ENCODE peak calls at places on chromosomes 7 and 10, in seven cellular contexts. One of them, this sample, is unnamed. For H3K27me3, the result is how much of the 10 kb centered on the place peaks cover.

GRCh38 chr10:95273393-95274312 is 17.1 kb downstream of the PDLIM1 start:
- DNase-seq in esophagus muscularis mucosa: peak
- DNase-seq in transverse colon: peak
- DNase-seq in K562: no peak
- DNase-seq in H1: peak
- DNase-seq in tibial nerve: no peak
- DNase-seq in HepG2: peak
- DNase-seq in this sample: peak

GRCh38 chr7:84484502-84485079 is 290.0 kb upstream of the SEMA3A start:
- DNase-seq in esophagus muscularis mucosa: no peak
- DNase-seq in transverse colon: no peak
- DNase-seq in K562: no peak
- DNase-seq in H1: no peak
- DNase-seq in tibial nerve: no peak
- DNase-seq in HepG2: no peak
- DNase-seq in this sample: no peak

GRCh38 chr7:27670676-27671075 is 8.0 kb upstream of the HIBADH start:
- DNase-seq in esophagus muscularis mucosa: no peak
- DNase-seq in transverse colon: no peak
- DNase-seq in K562: no peak
- DNase-seq in H1: no peak
- DNase-seq in tibial nerve: no peak
- DNase-seq in HepG2: no peak
- DNase-seq in this sample: no peak

GRCh38 chr7:52961084-52961483 is 74.3 kb upstream of the POM121L12 start:
- DNase-seq in esophagus muscularis mucosa: no peak
- DNase-seq in transverse colon: no peak
- DNase-seq in K562: no peak
- DNase-seq in H1: no peak
- DNase-seq in tibial nerve: no peak
- DNase-seq in HepG2: no peak
- DNase-seq in this sample: no peak

GRCh38 chr7:11985971-11986370 is 154.0 kb upstream of the THSD7A start:
- DNase-seq in esophagus muscularis mucosa: no peak
- DNase-seq in transverse colon: no peak
- DNase-seq in K562: no peak
- DNase-seq in H1: no peak
- DNase-seq in tibial nerve: no peak
- DNase-seq in HepG2: no peak
- DNase-seq in this sample: no peak

GRCh38 chr10:128626397-128627060 is 500.3 kb upstream of the MKI67 start:
- DNase-seq in esophagus muscularis mucosa: peak
- DNase-seq in transverse colon: no peak
- DNase-seq in K562: no peak
- DNase-seq in H1: no peak
- DNase-seq in tibial nerve: no peak
- DNase-seq in HepG2: no peak
- DNase-seq in this sample: no peak

GRCh38 chr10:60139798-60140566 is 233.6 kb upstream of the CCDC6 start:
- DNase-seq in esophagus muscularis mucosa: no peak
- DNase-seq in transverse colon: no peak
- DNase-seq in K562: no peak
- DNase-seq in H1: no peak
- DNase-seq in tibial nerve: no peak
- DNase-seq in HepG2: no peak
- DNase-seq in this sample: no peak

GRCh38 chr7:95066736-95067530 is 159.5 kb downstream of the PPP1R9A start:
- DNase-seq in esophagus muscularis mucosa: no peak
- DNase-seq in transverse colon: no peak
- DNase-seq in K562: no peak
- DNase-seq in H1: no peak
- DNase-seq in tibial nerve: no peak
- DNase-seq in HepG2: peak
- DNase-seq in this sample: no peak

GRCh38 chr10:133295426-133296320 is 13.0 kb downstream of the TUBGCP2 start:
- DNase-seq in esophagus muscularis mucosa: no peak
- DNase-seq in transverse colon: no peak
- DNase-seq in K562: no peak
- DNase-seq in H1: no peak
- DNase-seq in tibial nerve: no peak
- DNase-seq in HepG2: no peak
- DNase-seq in this sample: no peak

GRCh38 chr10:92891885-92892705 is 43.8 kb downstream of the EXOC6 start:
- DNase-seq in esophagus muscularis mucosa: no peak
- DNase-seq in transverse colon: peak
- DNase-seq in K562: peak
- DNase-seq in H1: no peak
- DNase-seq in tibial nerve: no peak
- DNase-seq in HepG2: peak
- DNase-seq in this sample: peak

GRCh38 chr7:117901089-117901797 is 28.0 kb upstream of the CTTNBP2 start:
- DNase-seq in esophagus muscularis mucosa: no peak
- DNase-seq in transverse colon: peak
- DNase-seq in K562: no peak
- DNase-seq in H1: no peak
- DNase-seq in tibial nerve: no peak
- DNase-seq in HepG2: no peak
- DNase-seq in this sample: no peak

GRCh38 chr10:48845512-48845911 is 94.1 kb downstream of the LRRC18 start:
- DNase-seq in esophagus muscularis mucosa: no peak
- DNase-seq in transverse colon: no peak
- DNase-seq in K562: no peak
- DNase-seq in H1: no peak
- DNase-seq in tibial nerve: no peak
- DNase-seq in HepG2: no peak
- DNase-seq in this sample: no peak

GRCh38 chr10:114723361-114723760 is 65.3 kb upstream of the ABLIM1 start:
- DNase-seq in esophagus muscularis mucosa: no peak
- DNase-seq in transverse colon: no peak
- DNase-seq in K562: no peak
- DNase-seq in H1: no peak
- DNase-seq in tibial nerve: no peak
- DNase-seq in HepG2: no peak
- DNase-seq in this sample: no peak

GRCh38 chr10:72068126-72068765 is 20.1 kb downstream of the SPOCK2 start:
- DNase-seq in esophagus muscularis mucosa: no peak
- DNase-seq in transverse colon: no peak
- DNase-seq in K562: no peak
- DNase-seq in H1: no peak
- DNase-seq in tibial nerve: no peak
- DNase-seq in HepG2: no peak
- DNase-seq in this sample: no peak

GRCh38 chr7:16697507-16698199 is 51.7 kb downstream of the BZW2 start:
- DNase-seq in esophagus muscularis mucosa: no peak
- DNase-seq in transverse colon: no peak
- DNase-seq in K562: no peak
- DNase-seq in H1: no peak
- DNase-seq in tibial nerve: no peak
- DNase-seq in HepG2: no peak
- DNase-seq in this sample: no peak

DNA sequence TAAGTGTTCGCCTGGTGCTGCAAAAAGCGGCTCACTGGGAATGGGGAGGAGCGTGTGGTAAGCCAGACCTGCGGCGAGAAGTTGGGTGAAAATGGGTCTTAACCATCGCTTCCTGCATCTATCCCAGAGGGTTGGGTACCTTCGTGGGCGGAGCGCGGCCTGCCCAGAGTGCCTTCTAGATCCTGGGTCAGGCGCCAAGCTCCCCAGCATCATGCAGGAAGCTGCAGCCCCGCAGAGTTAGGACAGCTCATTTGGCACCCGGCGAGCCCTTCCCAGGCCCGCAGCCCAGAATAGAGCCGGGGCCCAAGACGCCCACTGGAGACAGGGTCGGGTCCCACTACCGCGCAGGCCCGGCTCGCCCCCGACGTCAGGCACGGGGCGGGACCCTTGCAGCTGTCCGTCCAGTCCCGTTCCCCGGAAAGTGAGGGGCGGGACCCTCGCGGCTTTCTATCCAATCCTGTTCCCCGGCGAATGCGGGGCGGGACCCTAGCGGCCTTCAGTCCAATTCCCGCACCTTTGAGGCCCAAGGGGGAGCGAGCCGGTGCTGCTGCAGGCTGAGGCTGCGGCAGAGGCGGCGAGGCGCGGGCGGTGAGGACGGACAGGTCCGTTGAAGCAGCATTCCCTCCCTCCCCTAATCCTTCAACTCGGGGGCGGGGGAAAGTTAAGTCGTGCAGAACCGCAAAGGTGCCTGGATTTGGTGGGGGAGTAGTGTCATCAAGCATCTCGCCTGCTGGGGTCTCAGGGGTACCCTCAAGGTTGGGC is at the start of gene CROT:
- DNase-seq in esophagus muscularis mucosa: peak
- DNase-seq in transverse colon: peak
- DNase-seq in K562: peak
- DNase-seq in H1: peak
- DNase-seq in tibial nerve: peak
- DNase-seq in HepG2: peak
- DNase-seq in this sample: peak
- TF ChIP-seq POLR2A in esophagus muscularis mucosa: no peak
- TF ChIP-seq POLR2A in transverse colon: peak
- TF ChIP-seq POLR2A in K562: peak
- TF ChIP-seq POLR2A in H1: peak
- TF ChIP-seq POLR2A in tibial nerve: peak
- TF ChIP-seq POLR2A in HepG2: peak
- TF ChIP-seq POLR2A in this sample: peak

DNA sequence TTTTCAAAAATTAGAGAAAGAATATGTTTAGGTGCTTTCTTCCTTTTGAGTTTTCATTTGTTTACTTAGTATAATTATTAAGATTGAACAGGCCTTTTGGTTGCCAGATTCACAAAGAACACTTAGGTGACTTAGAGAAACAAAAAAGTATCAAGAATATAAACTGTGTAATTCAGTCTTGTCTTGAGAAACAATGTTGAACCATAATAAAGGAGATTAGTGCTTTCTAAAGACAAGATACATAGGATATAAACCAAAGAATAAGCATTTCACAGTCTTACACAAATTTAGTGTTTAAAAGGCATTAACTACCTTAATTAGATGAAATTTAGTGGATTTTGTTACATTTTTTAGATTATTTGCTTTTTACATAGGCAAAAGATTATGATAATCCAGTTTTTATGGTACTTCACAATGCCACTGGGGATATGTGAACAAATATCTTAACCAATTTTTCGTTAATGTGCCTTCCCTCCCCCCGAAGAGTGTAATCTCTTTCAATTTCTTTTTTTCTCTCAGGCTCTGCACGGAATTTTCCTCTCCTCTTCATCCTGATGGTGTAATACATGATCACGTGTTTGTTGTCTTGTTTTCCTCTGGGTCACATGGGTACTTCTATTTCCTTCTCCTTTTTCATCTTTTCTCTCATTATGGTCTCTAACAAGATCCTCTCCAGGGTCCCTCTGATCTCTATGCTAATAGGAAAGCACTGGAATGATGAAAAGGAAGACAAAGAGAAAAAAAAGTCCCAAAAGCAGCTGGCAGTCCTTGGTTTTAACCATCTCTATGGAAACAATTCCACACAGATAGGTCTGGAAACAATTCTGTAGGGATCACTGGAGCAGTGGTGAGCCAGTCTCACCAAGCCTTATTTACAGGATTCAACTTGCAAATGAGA is 3.7 kb upstream of the HNRNPH3 start:
- DNase-seq in esophagus muscularis mucosa: no peak
- DNase-seq in transverse colon: no peak
- DNase-seq in K562: no peak
- DNase-seq in H1: no peak
- DNase-seq in tibial nerve: no peak
- DNase-seq in HepG2: peak
- DNase-seq in this sample: no peak
- TF ChIP-seq EP300 in esophagus muscularis mucosa: no peak
- TF ChIP-seq EP300 in transverse colon: no peak
- TF ChIP-seq EP300 in K562: no peak
- TF ChIP-seq EP300 in H1: no peak
- TF ChIP-seq EP300 in tibial nerve: peak
- TF ChIP-seq EP300 in HepG2: no peak
- TF ChIP-seq EP300 in this sample: no peak

DNA sequence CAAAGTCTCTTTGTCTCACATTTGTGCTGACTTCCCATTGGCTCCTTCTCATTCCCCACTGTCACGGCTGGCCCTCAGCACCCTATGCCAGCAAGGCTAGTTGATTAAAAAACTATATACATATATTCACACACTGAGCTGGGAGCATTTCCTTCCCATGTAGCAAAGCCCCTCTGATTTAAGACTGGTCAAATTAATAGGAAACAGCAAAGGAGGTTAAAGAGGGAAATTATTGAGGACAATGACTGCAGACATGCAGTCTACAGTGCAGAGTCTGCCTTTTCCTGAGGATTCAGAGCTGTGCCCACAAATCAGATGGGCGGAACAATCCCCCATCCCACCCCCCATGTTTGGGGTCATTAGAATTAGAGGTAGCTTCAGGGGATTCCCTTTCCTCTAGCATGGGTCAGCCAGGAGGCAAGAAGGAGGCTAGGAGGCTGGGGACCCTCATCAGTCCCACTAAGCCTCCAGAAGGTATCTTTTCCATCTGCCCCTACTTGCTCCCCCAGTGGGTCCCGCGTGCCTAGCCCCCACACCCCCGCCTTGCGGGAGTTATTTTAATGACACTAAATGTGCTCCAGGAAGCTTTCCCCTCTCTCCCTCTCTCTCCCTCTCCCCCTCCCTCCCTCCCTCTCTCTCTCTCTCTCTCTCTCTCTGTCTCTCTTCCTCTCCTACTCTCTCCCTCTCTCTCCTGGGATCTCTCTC is 9.8 kb upstream of the DLX6 start:
- DNase-seq in esophagus muscularis mucosa: peak
- DNase-seq in transverse colon: no peak
- DNase-seq in K562: no peak
- DNase-seq in H1: peak
- DNase-seq in tibial nerve: no peak
- DNase-seq in HepG2: no peak
- DNase-seq in this sample: no peak
- H3K27me3 ChIP-seq in esophagus muscularis mucosa: half or more
- H3K27me3 ChIP-seq in transverse colon: half or more
- H3K27me3 ChIP-seq in K562: half or more
- H3K27me3 ChIP-seq in H1: half or more
- H3K27me3 ChIP-seq in tibial nerve: half or more
- H3K27me3 ChIP-seq in HepG2: under half
- H3K27me3 ChIP-seq in this sample: half or more

DNA sequence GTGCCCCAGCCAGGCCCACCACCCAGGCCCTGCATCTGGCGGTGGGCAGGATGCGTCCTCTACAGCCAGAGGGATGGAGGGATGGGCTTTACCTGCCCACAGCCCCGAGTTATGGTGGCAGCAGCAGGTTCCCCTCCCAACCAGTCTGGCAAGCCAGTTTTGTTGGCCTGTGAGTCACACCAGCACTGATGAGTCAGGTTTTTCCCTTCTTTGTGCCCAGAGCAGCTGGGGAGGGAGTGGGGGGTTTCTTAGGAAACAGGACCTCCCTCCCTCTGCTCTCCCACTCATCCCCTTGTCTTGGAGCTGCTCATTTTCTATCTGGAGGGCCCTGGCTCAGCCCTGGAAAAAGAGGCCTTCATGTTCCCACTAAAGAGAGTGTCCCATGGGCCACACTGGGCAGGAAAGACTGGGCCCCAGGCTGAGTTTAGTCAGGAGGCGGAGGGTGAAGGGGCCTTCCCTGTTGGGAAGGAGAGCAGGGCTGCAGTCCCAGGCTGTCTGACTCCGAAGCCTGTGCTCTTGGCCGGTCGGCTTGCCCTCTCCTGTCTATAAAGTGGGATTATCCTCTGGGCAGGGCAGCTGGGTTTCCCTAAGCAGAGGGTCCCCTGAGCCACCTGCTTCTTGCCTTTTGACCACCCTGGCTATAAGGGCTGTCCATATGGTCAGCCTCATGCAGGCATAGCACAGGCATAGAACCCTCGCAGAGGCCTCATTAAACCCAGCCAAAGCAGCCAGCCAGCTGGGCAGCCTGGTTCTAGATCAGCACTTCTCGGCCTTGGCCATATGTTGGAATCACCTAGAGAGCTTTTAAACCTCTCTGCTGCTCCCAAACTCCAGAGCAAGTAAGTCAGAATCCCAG is 30.2 kb upstream of the ANKRD2 start:
- DNase-seq in esophagus muscularis mucosa: no peak
- DNase-seq in transverse colon: peak
- DNase-seq in K562: peak
- DNase-seq in H1: no peak
- DNase-seq in tibial nerve: peak
- DNase-seq in HepG2: peak
- DNase-seq in this sample: peak
- TF ChIP-seq POLR2A in esophagus muscularis mucosa: no peak
- TF ChIP-seq POLR2A in transverse colon: no peak
- TF ChIP-seq POLR2A in K562: no peak
- TF ChIP-seq POLR2A in H1: no peak
- TF ChIP-seq POLR2A in tibial nerve: no peak
- TF ChIP-seq POLR2A in HepG2: no peak
- TF ChIP-seq POLR2A in this sample: no peak

This sample was measured in sigmoid colon.